ENCODE peak calls at places on chromosomes 12 and 14, in eight cellular contexts. M is cardiac fibroblast, K is GM20000, S is progenitor cell of endocrine pancreas, U is dorsolateral prefrontal cortex, L is DND-41, Z is thoracic aorta, P is A549. B is an unnamed sample.

GRCh38 chr12:107091381-107091780 is 2.0 kb downstream of the CRY1 start:
- DNase-seq in M (peak), K (no peak), S (no peak), U (no peak), L (no peak), Z (peak), P (peak), B (no peak)

GRCh38 chr14:61184117-61184516 is 97.0 kb downstream of the TMEM30B start:
- DNase-seq in M (peak), K (no peak), S (no peak), U (no peak), L (no peak), Z (no peak), P (no peak), B (no peak)

GRCh38 chr14:28653521-28653920 is 113.1 kb upstream of the FOXG1 start:
- DNase-seq in M (peak), K (no peak), S (no peak), U (no peak), L (no peak), Z (no peak), P (peak), B (no peak)

GRCh38 chr14:105879867-105880561 is 353.6 kb downstream of the TMEM121 start:
- DNase-seq in M (no peak), K (no peak), S (no peak), U (peak), L (no peak), Z (no peak), P (no peak), B (peak)

GRCh38 chr14:29037428-29037827 is 270.8 kb downstream of the FOXG1 start:
- DNase-seq in M (peak), K (no peak), S (no peak), U (no peak), L (no peak), Z (no peak), P (no peak), B (no peak)

GRCh38 chr14:90103808-90104207 is 42.0 kb downstream of the KCNK13 start:
- DNase-seq in M (no peak), K (no peak), S (no peak), U (no peak), L (no peak), Z (no peak), P (no peak), B (no peak)

GRCh38 chr12:107118624-107119023 is 25.3 kb upstream of the CRY1 start:
- DNase-seq in M (no peak), K (no peak), S (no peak), U (no peak), L (no peak), Z (no peak), P (no peak), B (no peak)

GRCh38 chr12:46553266-46553665 is 180.7 kb upstream of the SLC38A2 start:
- DNase-seq in M (peak), K (no peak), S (no peak), U (no peak), L (no peak), Z (no peak), P (peak), B (no peak)

GRCh38 chr14:62824086-62824485 is 221.2 kb downstream of the KCNH5 start:
- DNase-seq in M (no peak), K (no peak), S (no peak), U (no peak), L (no peak), Z (no peak), P (no peak), B (no peak)

GRCh38 chr14:99480856-99481744 is at the start of the genes CCNK and SETD3:
- DNase-seq in M (peak), K (peak), S (peak), U (peak), L (peak), Z (peak), P (peak), B (peak)
- TF ChIP-seq CTCF in M (no peak), K (no peak), S (no peak), U (no peak), L (no peak), Z (no peak), P (no peak), B (no peak)

GRCh38 chr12:89928467-89928866 is 219.8 kb upstream of the ATP2B1 start:
- DNase-seq in M (no peak), K (no peak), S (no peak), U (no peak), L (no peak), Z (no peak), P (no peak), B (no peak)
- TF ChIP-seq CTCF in M (no peak), K (no peak), S (no peak), U (no peak), L (no peak), Z (no peak), P (no peak), B (no peak)

GRCh38 chr12:56358836-56359532 is 923 bp downstream of the STAT2 start:
- DNase-seq in M (peak), K (no peak), S (no peak), U (peak), L (no peak), Z (no peak), P (no peak), B (no peak)

GRCh38 chr12:56362130-56363059 is at the start of gene APOF:
- DNase-seq in M (no peak), K (no peak), S (no peak), U (no peak), L (no peak), Z (no peak), P (no peak), B (no peak)

GRCh38 chr12:56361487-56362129 is 1.0 kb downstream of the APOF start:
- DNase-seq in M (no peak), K (no peak), S (no peak), U (no peak), L (no peak), Z (no peak), P (no peak), B (no peak)

DNA sequence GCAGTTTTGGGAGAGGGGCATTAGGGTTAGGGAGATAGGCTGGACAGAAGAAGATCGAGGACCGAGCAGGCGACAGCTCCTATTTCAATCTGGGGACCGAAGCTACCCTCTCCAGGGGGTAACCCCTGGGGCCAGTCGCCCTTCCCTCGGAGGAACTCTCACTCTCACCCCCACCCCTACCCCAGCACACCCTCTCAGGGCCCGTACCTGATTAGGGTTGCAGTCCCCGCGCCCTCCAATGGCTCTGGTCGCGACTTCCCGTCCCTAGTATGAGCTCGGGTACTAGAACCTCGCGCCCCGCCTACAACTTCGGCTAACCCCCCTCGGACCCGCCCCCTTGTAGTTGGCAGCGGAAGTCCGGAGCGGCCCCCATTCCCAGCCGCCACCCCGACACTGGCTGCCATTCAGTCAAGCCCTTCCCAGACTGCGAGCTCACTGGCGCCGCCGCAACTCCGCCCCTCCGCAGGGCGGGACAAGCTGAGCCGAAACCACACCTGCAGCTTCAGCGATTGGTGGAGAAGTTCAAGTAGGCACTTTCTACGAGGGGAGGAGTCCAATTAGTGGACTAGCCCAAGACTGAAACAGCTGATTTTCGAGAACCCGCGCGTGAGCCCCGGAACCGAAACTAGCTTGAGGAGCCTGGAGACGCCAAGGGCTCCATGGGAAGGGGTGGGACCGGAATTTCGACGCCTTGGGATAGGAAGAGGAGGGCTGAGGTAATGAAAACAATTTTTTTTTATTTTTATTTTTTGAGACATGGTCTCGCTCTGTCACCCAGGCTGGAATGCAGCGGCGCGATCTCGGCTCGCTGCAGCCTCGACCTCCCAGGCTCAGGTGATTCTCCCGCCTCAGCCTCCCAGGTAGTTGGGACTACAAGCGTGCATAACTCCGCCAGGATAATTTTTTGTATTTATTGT is at the start of gene STAT2:
- DNase-seq in M (peak), K (peak), S (peak), U (peak), L (peak), Z (peak), P (peak), B (peak)
- TF ChIP-seq CTCF in M (no peak), K (no peak), S (no peak), U (peak), L (no peak), Z (no peak), P (no peak), B (no peak)

DNA sequence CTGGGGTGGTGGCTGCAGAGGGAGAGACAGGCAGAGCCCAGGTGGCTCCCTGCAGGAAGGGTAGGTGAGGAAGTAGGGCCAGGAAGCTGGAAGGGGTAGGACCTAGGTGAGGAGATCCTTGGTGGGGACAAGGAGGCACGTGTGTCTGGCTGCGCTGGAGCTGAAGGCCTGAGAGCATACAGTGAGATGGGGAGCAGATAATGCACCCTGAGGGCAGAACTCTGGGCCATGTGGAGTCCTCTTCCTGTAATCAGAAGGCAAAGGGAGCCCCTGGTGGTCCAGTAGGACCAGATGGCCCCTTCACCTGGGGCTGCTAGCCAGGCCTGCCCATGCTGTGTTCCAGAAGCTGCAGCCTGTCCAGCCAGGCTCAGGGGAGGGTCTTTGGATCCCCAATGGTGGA is 15.3 kb upstream of the KRT80 start:
- DNase-seq in M (no peak), K (no peak), S (no peak), U (no peak), L (no peak), Z (no peak), P (no peak), B (no peak)
- TF ChIP-seq CTCF in M (no peak), K (no peak), S (no peak), U (no peak), L (no peak), Z (no peak), P (no peak), B (no peak)

DNA sequence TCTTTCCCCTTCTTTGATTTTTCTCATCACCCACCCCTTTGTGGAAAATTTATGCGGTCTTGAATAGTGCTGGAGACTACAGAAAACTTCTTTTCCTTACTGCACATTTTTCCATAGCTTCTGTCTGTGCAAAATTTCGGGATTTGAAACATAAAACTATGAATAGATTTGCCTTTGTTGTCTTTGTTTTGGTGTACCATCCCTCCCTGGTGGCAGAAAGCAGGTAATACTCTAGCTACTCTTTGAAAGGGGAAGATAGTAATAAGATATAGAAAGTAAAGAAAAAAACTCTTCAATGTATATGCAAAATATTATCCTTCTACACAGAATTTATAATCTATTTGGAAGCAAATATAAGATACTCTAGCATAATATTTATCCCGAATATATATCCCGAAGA is 79.1 kb upstream of the LMO3 start:
- DNase-seq in M (peak), K (no peak), S (no peak), U (no peak), L (no peak), Z (no peak), P (no peak), B (no peak)
- TF ChIP-seq CTCF in M (peak), K (no peak), S (peak), U (no peak), L (no peak), Z (peak), P (no peak), B (peak)